ENCODE peak calls at places on chromosomes 4 and X, in ten cellular contexts. R is esophagus muscularis mucosa, A is hepatocyte, G is HepG2, W is mucosa of descending colon, K is suprapubic skin, M is thyroid gland, S is neuronal stem cell, Y is colonic mucosa, O is IMR-90. Z is an unnamed sample.

GRCh38 chr4:13605330-13605729 is 22.2 kb downstream of the BOD1L1 start:
- DNase-seq in O (peak; percentile 50), G (no peak), M (no peak), W (no peak), A (no peak), R (no peak), S (no peak), K (no peak), Y (no peak), Z (no peak)

GRCh38 chr4:26131711-26132110 is 189.1 kb upstream of the RBPJ start:
- DNase-seq in A (no peak), K (no peak), M (no peak), Y (no peak), O (no peak), R (no peak), S (no peak), G (no peak), W (no peak), Z (no peak)

GRCh38 chr4:74108457-74109115 is 9.6 kb upstream of the CXCL2 start:
- DNase-seq in W (no peak), Y (no peak), K (no peak), S (no peak), M (no peak), R (no peak), A (no peak), O (no peak), G (no peak), Z (no peak)

GRCh38 chr4:153798901-153799707 is 10.2 kb upstream of the SFRP2 start:
- DNase-seq in G (no peak), Y (no peak), S (no peak), A (no peak), R (no peak), K (no peak), O (no peak), M (no peak), W (no peak), Z (no peak)

GRCh38 chr4:168632246-168632832 is 135.5 kb downstream of the PALLD start:
- DNase-seq in K (no peak), O (no peak), A (no peak), W (no peak), Y (no peak), M (no peak), G (no peak), S (peak; percentile 72), R (no peak), Z (no peak)

GRCh38 chr4:169810325-169811323 is 52.9 kb upstream of the HPF1 start:
- DNase-seq in A (peak; percentile 88), M (peak; percentile 12), K (no peak), W (peak; percentile 72), S (peak; percentile 63), G (peak; percentile 69), Y (peak; percentile 57), O (peak; percentile 81), R (no peak), Z (peak; percentile 54)

GRCh38 chrX:48466696-48467095 is 3.4 kb downstream of the SLC38A5 start:
- DNase-seq in K (no peak), M (no peak), R (no peak), A (no peak), G (no peak), Y (no peak), S (no peak), O (no peak), W (no peak), Z (no peak)

GRCh38 chr4:182929296-182929695 is 12.1 kb upstream of the DCTD start:
- DNase-seq in M (no peak), K (no peak), Y (no peak), A (peak; percentile 50), G (peak; percentile 39), R (no peak), W (no peak), O (peak; percentile 97), S (no peak), Z (no peak)

GRCh38 chr4:104616401-104616820 is 121.7 kb upstream of the CXXC4 start:
- DNase-seq in O (no peak), W (peak; percentile 3), K (no peak), S (no peak), G (no peak), R (no peak), Y (no peak), A (peak; percentile 23), M (peak; percentile 77), Z (no peak)

GRCh38 chrX:149950681-149951080 is 12.4 kb upstream of the EOLA2 start:
- DNase-seq in M (peak; percentile 8), K (no peak), W (peak; percentile 61), O (peak; percentile 67), Y (peak; percentile 31), A (peak; percentile 35), S (no peak), R (no peak), G (peak; percentile 16), Z (peak; percentile 16)

GRCh38 chrX:35104626-35105025 is 162.0 kb downstream of the FAM47B start:
- DNase-seq in W (no peak), A (no peak), M (no peak), O (peak; percentile 58), Y (no peak), G (no peak), K (no peak), R (no peak), S (no peak), Z (no peak)

GRCh38 chr4:184355111-184355604 is 119.2 kb downstream of the IRF2 start:
- DNase-seq in O (peak; percentile 93), G (peak; percentile 89), R (no peak), M (peak; percentile 33), K (no peak), A (peak; percentile 56), S (no peak), Y (peak; percentile 47), W (peak; percentile 53), Z (peak; percentile 35)

DNA sequence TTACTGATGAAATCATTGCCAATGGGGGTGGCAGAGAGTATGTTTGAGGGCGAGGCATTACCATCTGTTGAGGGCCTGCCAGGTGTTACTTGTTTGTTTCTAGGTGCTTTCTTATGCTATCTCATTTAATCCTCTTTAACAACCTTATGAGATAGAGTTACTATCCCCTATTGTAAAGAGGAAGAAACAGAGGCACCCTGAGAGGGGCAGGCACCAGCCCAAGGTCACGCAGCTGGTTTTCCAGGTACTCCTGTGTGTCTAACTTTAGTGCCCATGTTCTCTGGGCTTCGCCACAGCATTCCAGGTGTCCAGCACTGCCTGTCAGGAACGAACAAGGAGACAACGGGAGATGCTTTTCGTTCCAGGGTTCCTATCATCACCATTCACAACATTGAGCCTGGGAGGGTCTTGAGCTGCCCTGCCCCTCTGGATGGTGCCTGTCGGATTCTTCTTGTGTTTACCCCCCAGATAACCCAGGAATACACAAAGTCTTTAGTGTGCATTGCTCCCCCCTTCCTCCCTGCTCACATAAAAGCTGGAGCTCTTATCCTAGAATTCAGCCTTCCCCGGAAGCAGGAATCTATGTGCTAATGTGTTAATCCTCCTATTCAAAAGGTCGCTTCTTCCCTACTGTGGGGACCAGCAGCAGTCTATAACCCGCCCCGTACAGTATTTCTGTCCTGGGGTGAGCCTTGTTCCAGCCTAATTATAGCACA is 24.9 kb upstream of the GPC4 start:
- DNase-seq in Y (no peak), M (no peak), W (no peak), G (no peak), K (no peak), S (peak; percentile 43), O (no peak), A (no peak), R (no peak), Z (no peak)
- H3K4me1 ChIP-seq in Y (no peaks in the 10 kb centered on the region), M (no peaks in the 10 kb centered on the region), W (no peaks in the 10 kb centered on the region), G (no peaks in the 10 kb centered on the region), K (no peaks in the 10 kb centered on the region), S (peaks cover 22% of the 10 kb centered on the region), O (no peaks in the 10 kb centered on the region), A (no peaks in the 10 kb centered on the region), R (no peaks in the 10 kb centered on the region), Z (no peaks in the 10 kb centered on the region)

GRCh38 chrX:16462912-16463311 is 187.0 kb upstream of the S100G start:
- DNase-seq in G (no peak), R (no peak), M (no peak), Y (no peak), O (peak; percentile 94), A (peak; percentile 32), W (no peak), K (no peak), S (no peak), Z (no peak)
- H3K4me3 ChIP-seq in G (no peak overlapping the region), R (no peak overlapping the region), M (no peak overlapping the region), Y (no peak overlapping the region), O (no peak overlapping the region), A (no peak overlapping the region), W (no peak overlapping the region), K (no peak overlapping the region), S (no peak overlapping the region), Z (no peak overlapping the region)

GRCh38 chr4:94519925-94520789 is 68.4 kb downstream of the PDLIM5 start:
- DNase-seq in A (no peak), R (no peak), Y (no peak), O (no peak), S (no peak), G (no peak), W (no peak), M (no peak), K (no peak), Z (no peak)
- H3K4me1 ChIP-seq in A (peaks cover 13% of the 10 kb centered on the region), R (peaks cover 79% of the 10 kb centered on the region), Y (peaks cover 4% of the 10 kb centered on the region), O (peaks cover 16% of the 10 kb centered on the region), S (peaks cover 3% of the 10 kb centered on the region), G (peaks cover 26% of the 10 kb centered on the region), W (no peaks in the 10 kb centered on the region), M (no peaks in the 10 kb centered on the region), K (peaks cover 25% of the 10 kb centered on the region), Z (peaks cover 18% of the 10 kb centered on the region)

GRCh38 chr4:3387154-3387942 is 54.4 kb upstream of the HGFAC start:
- DNase-seq in O (no peak), M (no peak), S (no peak), G (no peak), Y (no peak), R (no peak), A (no peak), W (no peak), K (no peak), Z (no peak)
- H3K4me3 ChIP-seq in O (peak overlapping the region; percentile 8), M (no peak overlapping the region), S (no peak overlapping the region), G (no peak overlapping the region), Y (no peak overlapping the region), R (peak overlapping the region; percentile 42), A (no peak overlapping the region), W (no peak overlapping the region), K (peak overlapping the region; percentile 48), Z (no peak overlapping the region)

DNA sequence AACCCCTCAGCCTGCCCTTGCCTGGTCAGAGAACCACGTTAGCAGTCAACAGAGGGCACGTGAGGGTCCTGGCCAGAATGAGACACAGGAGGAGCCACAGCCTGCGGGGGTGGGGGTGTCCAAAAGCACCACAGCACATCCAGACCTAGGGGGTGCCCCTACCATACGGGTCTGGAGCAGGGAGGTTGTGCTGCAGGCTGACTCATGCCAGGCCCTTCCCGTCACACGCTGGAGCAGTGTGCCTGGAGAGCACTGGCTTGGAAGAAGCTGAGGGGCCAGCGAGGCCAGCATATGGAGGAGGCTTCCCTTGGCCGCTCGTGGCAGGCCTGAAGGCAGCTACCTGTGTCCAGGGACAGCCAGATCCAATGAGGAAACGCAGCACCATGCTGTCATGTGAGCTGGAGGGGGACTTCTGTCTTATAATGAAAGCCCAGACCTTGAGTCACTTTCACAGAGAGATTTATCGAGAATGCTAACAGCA is 1.5 kb upstream of the IRAK1 start:
- DNase-seq in A (no peak), G (no peak), O (peak; percentile 56), M (no peak), Y (no peak), R (no peak), S (no peak), W (no peak), K (no peak), Z (peak; percentile 43)
- H3K4me1 ChIP-seq in A (peaks cover 10% of the 10 kb centered on the region), G (peaks cover 44% of the 10 kb centered on the region), O (peaks cover 24% of the 10 kb centered on the region), M (peaks cover 9% of the 10 kb centered on the region), Y (no peaks in the 10 kb centered on the region), R (peaks cover 9% of the 10 kb centered on the region), S (peaks cover 16% of the 10 kb centered on the region), W (no peaks in the 10 kb centered on the region), K (peaks cover 41% of the 10 kb centered on the region), Z (peaks cover 10% of the 10 kb centered on the region)